ENCODE peak calls at places on chromosomes 13 and 19, in six cellular contexts. One of them, this sample, is unnamed.
A peak's percentile ranks its signal among the peaks of the same experiment; 100 is the strongest.

GRCh38 chr13:22227895-22228294 is 557.0 kb downstream of the FGF9 start:
- DNase-seq in cardiac muscle cell: no peak
- DNase-seq in tibial nerve: no peak
- DNase-seq in mucosa of descending colon: no peak
- DNase-seq in upper lobe of right lung: no peak
- DNase-seq in stomach: no peak
- DNase-seq in this sample: no peak

GRCh38 chr19:31214086-31214485 is 135.2 kb downstream of the TSHZ3 start:
- DNase-seq in stomach: peak; percentile 63
- DNase-seq in upper lobe of right lung: peak; percentile 65
- DNase-seq in cardiac muscle cell: no peak
- DNase-seq in mucosa of descending colon: peak; percentile 63
- DNase-seq in tibial nerve: no peak
- DNase-seq in this sample: peak; percentile 77

GRCh38 chr13:33610471-33611015 is 207.4 kb upstream of the RFC3 start:
- DNase-seq in stomach: no peak
- DNase-seq in cardiac muscle cell: no peak
- DNase-seq in tibial nerve: no peak
- DNase-seq in mucosa of descending colon: peak; percentile 38
- DNase-seq in upper lobe of right lung: no peak
- DNase-seq in this sample: peak; percentile 21

GRCh38 chr19:10419646-10420443 is 493 bp upstream of the PDE4A start:
- DNase-seq in mucosa of descending colon: no peak
- DNase-seq in stomach: no peak
- DNase-seq in cardiac muscle cell: peak; percentile 72
- DNase-seq in upper lobe of right lung: no peak
- DNase-seq in tibial nerve: no peak
- DNase-seq in this sample: no peak

GRCh38 chr13:80755925-80756324 is 415.0 kb upstream of the SPRY2 start:
- DNase-seq in upper lobe of right lung: no peak
- DNase-seq in mucosa of descending colon: no peak
- DNase-seq in cardiac muscle cell: no peak
- DNase-seq in tibial nerve: no peak
- DNase-seq in stomach: no peak
- DNase-seq in this sample: no peak

GRCh38 chr19:58095328-58095727 is 2.7 kb downstream of the ZSCAN18 start:
- DNase-seq in mucosa of descending colon: no peak
- DNase-seq in stomach: no peak
- DNase-seq in upper lobe of right lung: peak; percentile 47
- DNase-seq in cardiac muscle cell: no peak
- DNase-seq in tibial nerve: no peak
- DNase-seq in this sample: no peak

GRCh38 chr13:46015374-46015773 is 37.2 kb downstream of the ZC3H13 start:
- DNase-seq in stomach: no peak
- DNase-seq in cardiac muscle cell: no peak
- DNase-seq in mucosa of descending colon: no peak
- DNase-seq in upper lobe of right lung: no peak
- DNase-seq in tibial nerve: no peak
- DNase-seq in this sample: no peak

GRCh38 chr19:6457958-6458694 is 1.5 kb downstream of the SLC25A23 start:
- DNase-seq in mucosa of descending colon: no peak
- DNase-seq in upper lobe of right lung: no peak
- DNase-seq in tibial nerve: no peak
- DNase-seq in stomach: no peak
- DNase-seq in cardiac muscle cell: no peak
- DNase-seq in this sample: no peak

GRCh38 chr19:10699650-10700335 is 1.4 kb upstream of the QTRT1 start:
- DNase-seq in upper lobe of right lung: no peak
- DNase-seq in stomach: peak; percentile 74
- DNase-seq in cardiac muscle cell: peak; percentile 58
- DNase-seq in tibial nerve: no peak
- DNase-seq in mucosa of descending colon: no peak
- DNase-seq in this sample: peak; percentile 57

GRCh38 chr13:46595918-46596315 is 42.9 kb downstream of the LRCH1 start:
- DNase-seq in cardiac muscle cell: no peak
- DNase-seq in mucosa of descending colon: no peak
- DNase-seq in stomach: no peak
- DNase-seq in tibial nerve: no peak
- DNase-seq in upper lobe of right lung: no peak
- DNase-seq in this sample: no peak

GRCh38 chr13:43757266-43757665 is 29.5 kb downstream of the ENOX1 start:
- DNase-seq in stomach: no peak
- DNase-seq in mucosa of descending colon: no peak
- DNase-seq in upper lobe of right lung: no peak
- DNase-seq in tibial nerve: no peak
- DNase-seq in cardiac muscle cell: no peak
- DNase-seq in this sample: no peak

GRCh38 chr19:9323557-9323918 is 441 bp upstream of the ZNF559 start:
- DNase-seq in stomach: peak; percentile 55
- DNase-seq in upper lobe of right lung: peak; percentile 71
- DNase-seq in cardiac muscle cell: peak; percentile 48
- DNase-seq in tibial nerve: peak; percentile 25
- DNase-seq in mucosa of descending colon: no peak
- DNase-seq in this sample: peak; percentile 82

GRCh38 chr13:41833851-41834250 is 127.1 kb downstream of the VWA8 start:
- DNase-seq in upper lobe of right lung: no peak
- DNase-seq in mucosa of descending colon: no peak
- DNase-seq in cardiac muscle cell: no peak
- DNase-seq in tibial nerve: no peak
- DNase-seq in stomach: no peak
- DNase-seq in this sample: no peak

GRCh38 chr13:21395953-21396352 is 63.1 kb downstream of the ZDHHC20 start:
- DNase-seq in cardiac muscle cell: no peak
- DNase-seq in upper lobe of right lung: no peak
- DNase-seq in tibial nerve: no peak
- DNase-seq in mucosa of descending colon: no peak
- DNase-seq in stomach: no peak
- DNase-seq in this sample: no peak

GRCh38 chr19:40273469-40274360 is 11.4 kb downstream of the AKT2 start:
- DNase-seq in mucosa of descending colon: no peak
- DNase-seq in tibial nerve: no peak
- DNase-seq in upper lobe of right lung: no peak
- DNase-seq in stomach: no peak
- DNase-seq in cardiac muscle cell: no peak
- DNase-seq in this sample: no peak

GRCh38 chr19:54255105-54255775 is 1.8 kb downstream of the LILRB5 start:
- DNase-seq in mucosa of descending colon: no peak
- DNase-seq in stomach: no peak
- DNase-seq in tibial nerve: no peak
- DNase-seq in upper lobe of right lung: no peak
- DNase-seq in cardiac muscle cell: no peak
- DNase-seq in this sample: no peak

GRCh38 chr13:113022391-113023216 is 53.6 kb downstream of the MCF2L start:
- DNase-seq in stomach: no peak
- DNase-seq in tibial nerve: no peak
- DNase-seq in cardiac muscle cell: peak; percentile 75
- DNase-seq in mucosa of descending colon: no peak
- DNase-seq in upper lobe of right lung: no peak
- DNase-seq in this sample: no peak

GRCh38 chr13:20654156-20654555 is 49.3 kb upstream of the IL17D start:
- DNase-seq in tibial nerve: no peak
- DNase-seq in stomach: no peak
- DNase-seq in upper lobe of right lung: no peak
- DNase-seq in mucosa of descending colon: no peak
- DNase-seq in cardiac muscle cell: no peak
- DNase-seq in this sample: no peak

GRCh38 chr13:44713793-44714469 is 137.8 kb upstream of the TSC22D1 start:
- DNase-seq in mucosa of descending colon: no peak
- DNase-seq in stomach: no peak
- DNase-seq in tibial nerve: no peak
- DNase-seq in cardiac muscle cell: no peak
- DNase-seq in upper lobe of right lung: no peak
- DNase-seq in this sample: no peak

GRCh38 chr19:37691881-37692504 is 27.6 kb downstream of the ZNF607 start:
- DNase-seq in mucosa of descending colon: peak; percentile 86
- DNase-seq in cardiac muscle cell: peak; percentile 93
- DNase-seq in upper lobe of right lung: peak; percentile 90
- DNase-seq in tibial nerve: peak; percentile 43
- DNase-seq in stomach: peak; percentile 63
- DNase-seq in this sample: peak; percentile 54

GRCh38 chr13:106041445-106041844 is 494.0 kb downstream of the EFNB2 start:
- DNase-seq in upper lobe of right lung: no peak
- DNase-seq in tibial nerve: no peak
- DNase-seq in mucosa of descending colon: no peak
- DNase-seq in stomach: no peak
- DNase-seq in cardiac muscle cell: no peak
- DNase-seq in this sample: no peak

GRCh38 chr19:12766051-12766521 is 9.3 kb downstream of the HOOK2 start:
- DNase-seq in cardiac muscle cell: peak; percentile 88
- DNase-seq in mucosa of descending colon: peak; percentile 94
- DNase-seq in upper lobe of right lung: peak; percentile 94
- DNase-seq in tibial nerve: peak; percentile 57
- DNase-seq in stomach: peak; percentile 93
- DNase-seq in this sample: peak; percentile 73

GRCh38 chr19:36214388-36215275 is at the start of the genes ZNF146 and ZNF565:
- DNase-seq in upper lobe of right lung: peak; percentile 99
- DNase-seq in tibial nerve: peak; percentile 92
- DNase-seq in cardiac muscle cell: peak; percentile 99
- DNase-seq in mucosa of descending colon: peak; percentile 97
- DNase-seq in stomach: peak; percentile 97
- DNase-seq in this sample: peak; percentile 99

GRCh38 chr19:32068805-32069204 is 276.6 kb upstream of the ZNF507 start:
- DNase-seq in cardiac muscle cell: no peak
- DNase-seq in mucosa of descending colon: no peak
- DNase-seq in tibial nerve: no peak
- DNase-seq in stomach: no peak
- DNase-seq in upper lobe of right lung: no peak
- DNase-seq in this sample: no peak

GRCh38 chr19:33630880-33631627 is 9.3 kb downstream of the CHST8 start:
- DNase-seq in mucosa of descending colon: no peak
- DNase-seq in stomach: peak; percentile 2
- DNase-seq in tibial nerve: no peak
- DNase-seq in upper lobe of right lung: peak; percentile 31
- DNase-seq in cardiac muscle cell: no peak
- DNase-seq in this sample: no peak

GRCh38 chr13:51233117-51233826 is 11.1 kb downstream of the FAM124A start:
- DNase-seq in upper lobe of right lung: no peak
- DNase-seq in cardiac muscle cell: no peak
- DNase-seq in tibial nerve: no peak
- DNase-seq in mucosa of descending colon: no peak
- DNase-seq in stomach: no peak
- DNase-seq in this sample: no peak

GRCh38 chr13:51230473-51231105 is 8.4 kb downstream of the FAM124A start:
- DNase-seq in tibial nerve: peak; percentile 31
- DNase-seq in cardiac muscle cell: peak; percentile 38
- DNase-seq in upper lobe of right lung: no peak
- DNase-seq in mucosa of descending colon: no peak
- DNase-seq in stomach: peak; percentile 72
- DNase-seq in this sample: peak; percentile 48

GRCh38 chr13:51229141-51229540 is 6.9 kb downstream of the FAM124A start:
- DNase-seq in stomach: no peak
- DNase-seq in cardiac muscle cell: no peak
- DNase-seq in tibial nerve: no peak
- DNase-seq in upper lobe of right lung: no peak
- DNase-seq in mucosa of descending colon: no peak
- DNase-seq in this sample: no peak

GRCh38 chr13:51231456-51231855 is 9.3 kb downstream of the FAM124A start:
- DNase-seq in tibial nerve: no peak
- DNase-seq in upper lobe of right lung: no peak
- DNase-seq in mucosa of descending colon: no peak
- DNase-seq in cardiac muscle cell: no peak
- DNase-seq in stomach: no peak
- DNase-seq in this sample: no peak

DNA sequence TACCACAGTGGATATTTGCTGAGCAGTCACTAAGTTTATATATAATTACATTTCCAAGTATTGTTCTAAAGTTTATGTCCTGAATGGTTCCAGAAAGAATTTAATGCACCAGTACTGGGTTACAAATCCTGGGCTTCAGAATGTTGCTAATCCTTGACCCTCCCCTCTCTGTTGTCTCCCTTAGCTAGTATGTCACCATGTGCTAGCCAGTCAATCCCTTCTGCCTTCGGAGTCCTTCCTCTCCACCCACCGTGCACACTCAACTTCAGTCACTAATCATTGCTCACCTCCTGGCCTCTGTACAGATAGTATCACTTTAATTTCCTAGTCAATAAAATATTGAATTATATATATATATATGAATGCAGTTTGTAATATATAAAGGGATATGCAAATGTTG is 7.5 kb downstream of the FAM124A start:
- DNase-seq in tibial nerve: no peak
- DNase-seq in stomach: no peak
- DNase-seq in mucosa of descending colon: no peak
- DNase-seq in upper lobe of right lung: no peak
- DNase-seq in cardiac muscle cell: no peak
- DNase-seq in this sample: no peak
- H3K4me1 ChIP-seq in tibial nerve: peaks cover 28% of the 10 kb centered on the region
- H3K4me1 ChIP-seq in stomach: peaks cover 38% of the 10 kb centered on the region
- H3K4me1 ChIP-seq in mucosa of descending colon: peaks cover 2% of the 10 kb centered on the region
- H3K4me1 ChIP-seq in upper lobe of right lung: peaks cover 9% of the 10 kb centered on the region
- H3K4me1 ChIP-seq in cardiac muscle cell: no peaks in the 10 kb centered on the region
- H3K4me1 ChIP-seq in this sample: no peaks in the 10 kb centered on the region

GRCh38 chr13:40799508-40799907 is 10.1 kb downstream of the SLC25A15 start:
- DNase-seq in tibial nerve: no peak
- DNase-seq in mucosa of descending colon: no peak
- DNase-seq in upper lobe of right lung: no peak
- DNase-seq in cardiac muscle cell: no peak
- DNase-seq in stomach: no peak
- DNase-seq in this sample: no peak
- H3K36me3 ChIP-seq in tibial nerve: peaks cover 3% of the 10 kb centered on the region
- H3K36me3 ChIP-seq in mucosa of descending colon: no peaks in the 10 kb centered on the region
- H3K36me3 ChIP-seq in upper lobe of right lung: peaks cover 8% of the 10 kb centered on the region
- H3K36me3 ChIP-seq in cardiac muscle cell: peaks cover 15% of the 10 kb centered on the region
- H3K36me3 ChIP-seq in stomach: peaks cover 4% of the 10 kb centered on the region
- H3K36me3 ChIP-seq in this sample: peaks cover 16% of the 10 kb centered on the region

DNA sequence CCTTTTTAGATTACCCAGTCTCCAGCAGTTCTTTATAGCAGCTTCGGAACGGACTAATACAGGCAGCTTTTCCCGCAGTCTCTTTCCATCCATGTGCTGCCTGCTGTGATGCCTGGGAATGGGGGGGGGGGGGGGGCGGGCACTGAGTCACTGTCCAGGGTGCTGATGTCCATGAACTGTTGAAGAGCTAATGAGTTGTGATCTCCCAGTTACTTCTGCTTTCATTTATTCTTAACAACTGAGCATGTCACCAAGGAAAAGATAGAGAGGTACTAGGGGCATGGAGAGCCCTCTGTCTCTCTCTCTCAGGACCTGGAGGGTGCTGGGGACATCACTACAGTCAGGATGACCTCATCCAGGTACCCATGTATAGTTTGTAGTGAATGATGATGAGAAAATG is 20.3 kb upstream of the CEACAM1 start:
- DNase-seq in mucosa of descending colon: no peak
- DNase-seq in cardiac muscle cell: no peak
- DNase-seq in tibial nerve: no peak
- DNase-seq in stomach: no peak
- DNase-seq in upper lobe of right lung: no peak
- DNase-seq in this sample: no peak
- H3K4me3 ChIP-seq in mucosa of descending colon: no peak overlapping the region
- H3K4me3 ChIP-seq in cardiac muscle cell: no peak overlapping the region
- H3K4me3 ChIP-seq in tibial nerve: no peak overlapping the region
- H3K4me3 ChIP-seq in stomach: no peak overlapping the region
- H3K4me3 ChIP-seq in upper lobe of right lung: no peak overlapping the region
- H3K4me3 ChIP-seq in this sample: no peak overlapping the region

DNA sequence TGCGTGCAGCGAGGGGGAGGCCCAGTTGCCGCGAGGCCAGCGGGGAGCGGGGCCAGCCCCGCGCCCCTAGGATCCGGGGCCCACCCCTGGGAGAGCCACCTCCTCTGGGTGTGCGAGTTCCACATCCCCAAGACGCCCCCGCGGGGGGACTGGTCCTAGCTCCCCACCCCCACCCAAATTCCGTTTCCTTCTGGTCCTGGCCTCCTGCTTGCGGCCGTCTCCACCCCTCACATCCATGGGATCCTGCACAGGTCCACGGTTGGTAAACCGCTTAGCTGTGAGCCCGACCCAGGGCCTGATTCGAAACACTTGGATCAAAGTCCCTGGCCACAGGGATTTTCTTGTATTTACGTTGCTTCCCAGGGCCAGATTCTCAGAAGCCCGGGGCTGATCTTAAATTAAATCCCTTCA is 324 bp upstream of the FBXO17 start:
- DNase-seq in mucosa of descending colon: no peak
- DNase-seq in tibial nerve: no peak
- DNase-seq in upper lobe of right lung: no peak
- DNase-seq in cardiac muscle cell: no peak
- DNase-seq in stomach: no peak
- DNase-seq in this sample: peak; percentile 60
- H3K4me1 ChIP-seq in mucosa of descending colon: no peaks in the 10 kb centered on the region
- H3K4me1 ChIP-seq in tibial nerve: peaks cover 16% of the 10 kb centered on the region
- H3K4me1 ChIP-seq in upper lobe of right lung: peaks cover 3% of the 10 kb centered on the region
- H3K4me1 ChIP-seq in cardiac muscle cell: peaks cover 15% of the 10 kb centered on the region
- H3K4me1 ChIP-seq in stomach: peaks cover 30% of the 10 kb centered on the region
- H3K4me1 ChIP-seq in this sample: peaks cover 5% of the 10 kb centered on the region

This sample was measured in small intestine.